ENCODE peak calls at places on chromosomes 4 and X, in six cellular contexts. One of them, this sample, is unnamed.

GRCh38 chr4:1534876-1535526 is 128.8 kb upstream of the NKX1-1 start:
- DNase-seq in AG08396: no peak
- DNase-seq in choroid plexus epithelial cell: no peak
- DNase-seq in NCI-H1105 treated with DMSO at 0.1 percent for 48 hours: no peak
- DNase-seq in cardiac muscle cell: no peak
- DNase-seq in NCI-H2081: no peak
- DNase-seq in this sample: no peak

GRCh38 chrX:123971963-123972362 is 10.5 kb downstream of the STAG2 start:
- DNase-seq in AG08396: no peak
- DNase-seq in NCI-H2081: no peak
- DNase-seq in choroid plexus epithelial cell: peak; percentile 28
- DNase-seq in cardiac muscle cell: peak; percentile 51
- DNase-seq in NCI-H1105 treated with DMSO at 0.1 percent for 48 hours: no peak
- DNase-seq in this sample: no peak

GRCh38 chrX:9336501-9336900 is 128.4 kb upstream of the TBL1X start:
- DNase-seq in choroid plexus epithelial cell: no peak
- DNase-seq in NCI-H1105 treated with DMSO at 0.1 percent for 48 hours: no peak
- DNase-seq in cardiac muscle cell: no peak
- DNase-seq in NCI-H2081: no peak
- DNase-seq in AG08396: no peak
- DNase-seq in this sample: no peak

GRCh38 chrX:153649178-153649914 is 2.3 kb downstream of the DUSP9 start:
- DNase-seq in AG08396: peak; percentile 78
- DNase-seq in NCI-H1105 treated with DMSO at 0.1 percent for 48 hours: peak; percentile 37
- DNase-seq in cardiac muscle cell: peak; percentile 21
- DNase-seq in NCI-H2081: no peak
- DNase-seq in choroid plexus epithelial cell: no peak
- DNase-seq in this sample: peak; percentile 38

GRCh38 chr4:152014280-152014679 is 253.5 kb upstream of the GATB start:
- DNase-seq in cardiac muscle cell: no peak
- DNase-seq in NCI-H2081: no peak
- DNase-seq in AG08396: no peak
- DNase-seq in choroid plexus epithelial cell: no peak
- DNase-seq in NCI-H1105 treated with DMSO at 0.1 percent for 48 hours: no peak
- DNase-seq in this sample: no peak

GRCh38 chr4:128310266-128310697 is 22.7 kb upstream of the PGRMC2 start:
- DNase-seq in AG08396: no peak
- DNase-seq in cardiac muscle cell: peak; percentile 35
- DNase-seq in NCI-H2081: no peak
- DNase-seq in choroid plexus epithelial cell: peak; percentile 62
- DNase-seq in NCI-H1105 treated with DMSO at 0.1 percent for 48 hours: peak; percentile 45
- DNase-seq in this sample: peak; percentile 60

GRCh38 chr4:118842055-118842454 is 6.1 kb upstream of the SEC24D start:
- DNase-seq in NCI-H2081: no peak
- DNase-seq in NCI-H1105 treated with DMSO at 0.1 percent for 48 hours: no peak
- DNase-seq in cardiac muscle cell: no peak
- DNase-seq in choroid plexus epithelial cell: no peak
- DNase-seq in AG08396: no peak
- DNase-seq in this sample: no peak

GRCh38 chr4:126583509-126583908 is 1049.2 kb upstream of the INTU start:
- DNase-seq in choroid plexus epithelial cell: peak; percentile 41
- DNase-seq in NCI-H1105 treated with DMSO at 0.1 percent for 48 hours: no peak
- DNase-seq in NCI-H2081: no peak
- DNase-seq in AG08396: no peak
- DNase-seq in cardiac muscle cell: peak; percentile 21
- DNase-seq in this sample: peak; percentile 33

GRCh38 chr4:5084911-5085475 is 33.7 kb downstream of the STK32B start:
- DNase-seq in NCI-H2081: no peak
- DNase-seq in NCI-H1105 treated with DMSO at 0.1 percent for 48 hours: no peak
- DNase-seq in cardiac muscle cell: no peak
- DNase-seq in choroid plexus epithelial cell: peak; percentile 1
- DNase-seq in AG08396: no peak
- DNase-seq in this sample: no peak

GRCh38 chr4:10623241-10623640 is 61.3 kb downstream of the CLNK start:
- DNase-seq in NCI-H1105 treated with DMSO at 0.1 percent for 48 hours: no peak
- DNase-seq in cardiac muscle cell: no peak
- DNase-seq in NCI-H2081: no peak
- DNase-seq in AG08396: peak; percentile 24
- DNase-seq in choroid plexus epithelial cell: peak; percentile 67
- DNase-seq in this sample: no peak

This sample was measured in NCI-H69.